ENCODE peak calls at places on chromosomes 3 and 15, in nine cellular contexts. K is progenitor cell of endocrine pancreas; G is T-cell; Q is GM23248; P is stimulated activated effector memory CD8-positive, alpha-beta T cell treated with anti-CD3 and anti-CD28 coated beads, Interleukin-12 subunit alpha, Interleukin-12 subunit beta, amount 100 ng/mL, for 72 hours; O is dermis blood vessel endothelial cell; Z is non-pigmented ciliary epithelial cell; X is nucleus accumbens; A is lower leg skin. F is an unnamed sample.

GRCh38 chr3:26799679-26800317 is 177.2 kb downstream of the LRRC3B start:
- DNase-seq in G (no peak), X (no peak), O (no peak), Q (no peak), P (no peak), K (no peak), Z (no peak), A (no peak), F (no peak)

GRCh38 chr3:35745802-35746484 is 106.6 kb downstream of the ARPP21 start:
- DNase-seq in G (no peak), X (no peak), K (no peak), A (no peak), Q (no peak), O (no peak), Z (no peak), P (no peak), F (no peak)

GRCh38 chr3:42961633-42962032 is 17.5 kb upstream of the GASK1A start:
- DNase-seq in Z (peak; percentile 8), P (no peak), A (no peak), O (peak; percentile 74), Q (peak; percentile 78), X (peak; percentile 15), K (no peak), G (peak; percentile 15), F (no peak)

GRCh38 chr15:42510258-42511009 is 15.0 kb downstream of the SNAP23 start:
- DNase-seq in Z (no peak), X (no peak), P (no peak), Q (no peak), K (no peak), O (no peak), G (no peak), A (no peak), F (no peak)

GRCh38 chr3:108589998-108590323 is 439 bp downstream of the DZIP3 start:
- DNase-seq in K (no peak), Z (no peak), P (no peak), O (no peak), Q (no peak), G (no peak), A (no peak), X (no peak), F (no peak)

GRCh38 chr15:67185621-67186225 is 68.7 kb downstream of the AAGAB start:
- DNase-seq in O (no peak), P (no peak), X (no peak), Z (no peak), K (no peak), G (no peak), Q (peak; percentile 62), A (peak; percentile 83), F (no peak)

GRCh38 chr3:195860456-195860855 is 47.9 kb downstream of the TNK2 start:
- DNase-seq in O (no peak), Z (no peak), K (no peak), Q (no peak), G (no peak), A (no peak), X (no peak), P (no peak), F (no peak)

GRCh38 chr3:95721938-95722337 is 1092.5 kb upstream of the EPHA6 start:
- DNase-seq in K (no peak), O (no peak), A (no peak), G (no peak), P (no peak), X (no peak), Z (no peak), Q (no peak), F (no peak)

GRCh38 chr3:81749285-81749684 is 12.2 kb downstream of the GBE1 start:
- DNase-seq in O (no peak), K (no peak), Q (no peak), A (no peak), P (no peak), G (no peak), X (no peak), Z (no peak), F (no peak)

GRCh38 chr3:120597445-120598049 is 1.4 kb downstream of the NDUFB4 start:
- DNase-seq in A (no peak), P (no peak), Z (no peak), G (no peak), Q (no peak), X (no peak), K (no peak), O (no peak), F (no peak)

GRCh38 chr15:92277776-92278175 is 115.9 kb upstream of the ST8SIA2 start:
- DNase-seq in O (peak; percentile 0), Q (peak; percentile 48), X (no peak), K (no peak), P (no peak), A (no peak), Z (no peak), G (no peak), F (no peak)

GRCh38 chr3:21446027-21446426 is 305.0 kb downstream of the ZNF385D start:
- DNase-seq in K (no peak), Z (no peak), P (no peak), O (no peak), A (no peak), Q (no peak), X (no peak), G (no peak), F (no peak)

GRCh38 chr3:32817195-32817560 is 619 bp upstream of the TRIM71 start:
- DNase-seq in X (no peak), Q (no peak), Z (no peak), K (no peak), G (no peak), A (no peak), P (no peak), O (no peak), F (no peak)

GRCh38 chr15:88605507-88606436 is 15.4 kb upstream of the AEN start:
- DNase-seq in P (no peak), G (peak; percentile 34), Z (no peak), A (no peak), K (peak; percentile 66), Q (peak; percentile 60), X (no peak), O (peak; percentile 58), F (no peak)

GRCh38 chr3:127422663-127423375 is 135.0 kb upstream of the PRR20G start:
- DNase-seq in A (no peak), Z (no peak), K (no peak), P (peak; percentile 35), X (no peak), Q (no peak), O (no peak), G (no peak), F (no peak)

GRCh38 chr3:171970301-171970788 is 69.0 kb upstream of the FNDC3B start:
- DNase-seq in O (no peak), K (no peak), A (no peak), P (no peak), Z (no peak), X (no peak), G (no peak), Q (peak; percentile 69), F (no peak)

GRCh38 chr3:12695112-12695511 is 31.2 kb upstream of the RAF1 start:
- DNase-seq in O (no peak), K (no peak), Z (no peak), Q (peak; percentile 51), G (no peak), X (no peak), P (no peak), A (no peak), F (no peak)

GRCh38 chr3:26437678-26438077 is 184.9 kb upstream of the LRRC3B start:
- DNase-seq in A (no peak), K (no peak), P (no peak), X (no peak), Q (peak; percentile 2), O (no peak), G (no peak), Z (peak; percentile 65), F (no peak)

F was measured in BJ.